ENCODE peak calls at places on chromosomes 13 and 19, in five cellular contexts. One of them, this sample, is unnamed.

GRCh38 chr19:31591258-31591657 is 242.0 kb upstream of the TSHZ3 start:
- DNase-seq in memory B cell: no peak
- DNase-seq in GM04504: no peak
- DNase-seq in HEK293T: no peak
- DNase-seq in left kidney: no peak
- DNase-seq in this sample: peak; percentile 3

GRCh38 chr13:84200971-84201370 is 318.7 kb upstream of the SLITRK1 start:
- DNase-seq in memory B cell: no peak
- DNase-seq in GM04504: no peak
- DNase-seq in HEK293T: no peak
- DNase-seq in left kidney: no peak
- DNase-seq in this sample: no peak

GRCh38 chr13:112136095-112136494 is 69.1 kb downstream of the SOX1 start:
- DNase-seq in memory B cell: no peak
- DNase-seq in GM04504: no peak
- DNase-seq in HEK293T: no peak
- DNase-seq in left kidney: no peak
- DNase-seq in this sample: no peak

GRCh38 chr13:108342369-108343289 is 73.1 kb downstream of the TNFSF13B start:
- DNase-seq in memory B cell: no peak
- DNase-seq in GM04504: peak; percentile 3
- DNase-seq in HEK293T: no peak
- DNase-seq in left kidney: peak; percentile 57
- DNase-seq in this sample: peak; percentile 43

GRCh38 chr19:28961772-28962500 is 251.0 kb downstream of the UQCRFS1 start:
- DNase-seq in memory B cell: no peak
- DNase-seq in GM04504: no peak
- DNase-seq in HEK293T: no peak
- DNase-seq in left kidney: no peak
- DNase-seq in this sample: peak; percentile 60

GRCh38 chr19:17243854-17244617 is 1.7 kb downstream of the NR2F6 start:
- DNase-seq in memory B cell: no peak
- DNase-seq in GM04504: no peak
- DNase-seq in HEK293T: no peak
- DNase-seq in left kidney: peak; percentile 65
- DNase-seq in this sample: peak; percentile 63

GRCh38 chr19:13843104-13843921 is 33.6 kb upstream of the NANOS3 start:
- DNase-seq in memory B cell: no peak
- DNase-seq in GM04504: no peak
- DNase-seq in HEK293T: no peak
- DNase-seq in left kidney: peak; percentile 69
- DNase-seq in this sample: no peak

GRCh38 chr13:49248433-49249002 is 793 bp downstream of the CDADC1 start:
- DNase-seq in memory B cell: no peak
- DNase-seq in GM04504: no peak
- DNase-seq in HEK293T: peak; percentile 15
- DNase-seq in left kidney: no peak
- DNase-seq in this sample: peak; percentile 22

GRCh38 chr19:55322495-55322894 is 2.6 kb downstream of the TMEM150B start:
- DNase-seq in memory B cell: no peak
- DNase-seq in GM04504: no peak
- DNase-seq in HEK293T: no peak
- DNase-seq in left kidney: no peak
- DNase-seq in this sample: no peak

GRCh38 chr13:106376411-106377112 is 158.9 kb downstream of the EFNB2 start:
- DNase-seq in memory B cell: no peak
- DNase-seq in GM04504: peak; percentile 85
- DNase-seq in HEK293T: peak; percentile 12
- DNase-seq in left kidney: peak; percentile 66
- DNase-seq in this sample: peak; percentile 24

GRCh38 chr19:2495651-2496316 is 19.9 kb downstream of the GADD45B start:
- DNase-seq in memory B cell: no peak
- DNase-seq in GM04504: no peak
- DNase-seq in HEK293T: no peak
- DNase-seq in left kidney: no peak
- DNase-seq in this sample: peak; percentile 82

GRCh38 chr19:39351537-39352037 is 9.4 kb downstream of the SAMD4B start:
- DNase-seq in memory B cell: peak; percentile 53
- DNase-seq in GM04504: no peak
- DNase-seq in HEK293T: no peak
- DNase-seq in left kidney: peak; percentile 26
- DNase-seq in this sample: peak; percentile 78

GRCh38 chr19:11460207-11460606 is 20.6 kb downstream of the ELAVL3 start:
- DNase-seq in memory B cell: no peak
- DNase-seq in GM04504: no peak
- DNase-seq in HEK293T: no peak
- DNase-seq in left kidney: no peak
- DNase-seq in this sample: no peak

GRCh38 chr13:103539265-103539664 is 473.0 kb upstream of the SLC10A2 start:
- DNase-seq in memory B cell: no peak
- DNase-seq in GM04504: no peak
- DNase-seq in HEK293T: peak; percentile 4
- DNase-seq in left kidney: peak; percentile 88
- DNase-seq in this sample: no peak

GRCh38 chr13:97275265-97275664 is 53.1 kb downstream of the MBNL2 start:
- DNase-seq in memory B cell: no peak
- DNase-seq in GM04504: peak; percentile 79
- DNase-seq in HEK293T: no peak
- DNase-seq in left kidney: no peak
- DNase-seq in this sample: peak; percentile 43